ENCODE peak calls at places on chromosomes 13 and 19, in seven cellular contexts. One of them, this sample, is unnamed.

GRCh38 chr13:75762066-75762937 is 126.2 kb downstream of the LMO7 start:
- DNase-seq in fibroblast of mammary gland: peak
- DNase-seq in memory B cell: no peak
- DNase-seq in OCI-LY7: no peak
- DNase-seq in PC-3: peak
- DNase-seq in NCI-H69: peak
- DNase-seq in stimulated activated CD8-positive, alpha-beta memory T cell treated with anti-CD3 and anti-CD28 coated beads, Interleukin-7, amount 100 ng/mL, for 4 hours: no peak
- DNase-seq in this sample: no peak

GRCh38 chr19:8515317-8515716 is 1.4 kb upstream of the ZNF414 start:
- DNase-seq in fibroblast of mammary gland: peak
- DNase-seq in memory B cell: no peak
- DNase-seq in OCI-LY7: no peak
- DNase-seq in PC-3: no peak
- DNase-seq in NCI-H69: no peak
- DNase-seq in stimulated activated CD8-positive, alpha-beta memory T cell treated with anti-CD3 and anti-CD28 coated beads, Interleukin-7, amount 100 ng/mL, for 4 hours: peak
- DNase-seq in this sample: no peak

GRCh38 chr19:14166448-14166847 is 30.1 kb upstream of the ASF1B start:
- DNase-seq in fibroblast of mammary gland: no peak
- DNase-seq in memory B cell: no peak
- DNase-seq in OCI-LY7: no peak
- DNase-seq in PC-3: no peak
- DNase-seq in NCI-H69: no peak
- DNase-seq in stimulated activated CD8-positive, alpha-beta memory T cell treated with anti-CD3 and anti-CD28 coated beads, Interleukin-7, amount 100 ng/mL, for 4 hours: no peak
- DNase-seq in this sample: no peak

GRCh38 chr19:41821003-41821735 is 23.3 kb downstream of the LYPD4 start:
- DNase-seq in fibroblast of mammary gland: peak
- DNase-seq in memory B cell: peak
- DNase-seq in OCI-LY7: peak
- DNase-seq in PC-3: peak
- DNase-seq in NCI-H69: peak
- DNase-seq in stimulated activated CD8-positive, alpha-beta memory T cell treated with anti-CD3 and anti-CD28 coated beads, Interleukin-7, amount 100 ng/mL, for 4 hours: no peak
- DNase-seq in this sample: no peak

GRCh38 chr13:79353698-79354097 is 52.4 kb downstream of the RBM26 start:
- DNase-seq in fibroblast of mammary gland: no peak
- DNase-seq in memory B cell: no peak
- DNase-seq in OCI-LY7: no peak
- DNase-seq in PC-3: no peak
- DNase-seq in NCI-H69: no peak
- DNase-seq in stimulated activated CD8-positive, alpha-beta memory T cell treated with anti-CD3 and anti-CD28 coated beads, Interleukin-7, amount 100 ng/mL, for 4 hours: no peak
- DNase-seq in this sample: no peak

GRCh38 chr19:55116232-55117062 is 990 bp downstream of the PPP1R12C start:
- DNase-seq in fibroblast of mammary gland: peak
- DNase-seq in memory B cell: no peak
- DNase-seq in OCI-LY7: peak
- DNase-seq in PC-3: peak
- DNase-seq in NCI-H69: peak
- DNase-seq in stimulated activated CD8-positive, alpha-beta memory T cell treated with anti-CD3 and anti-CD28 coated beads, Interleukin-7, amount 100 ng/mL, for 4 hours: peak
- DNase-seq in this sample: peak

GRCh38 chr19:47676811-47677210 is 36.4 kb upstream of the EHD2 start:
- DNase-seq in fibroblast of mammary gland: no peak
- DNase-seq in memory B cell: no peak
- DNase-seq in OCI-LY7: no peak
- DNase-seq in PC-3: no peak
- DNase-seq in NCI-H69: no peak
- DNase-seq in stimulated activated CD8-positive, alpha-beta memory T cell treated with anti-CD3 and anti-CD28 coated beads, Interleukin-7, amount 100 ng/mL, for 4 hours: no peak
- DNase-seq in this sample: no peak

GRCh38 chr13:51793570-51794273 is 10.2 kb downstream of the DHRS12 start:
- DNase-seq in fibroblast of mammary gland: peak
- DNase-seq in memory B cell: peak
- DNase-seq in OCI-LY7: peak
- DNase-seq in PC-3: peak
- DNase-seq in NCI-H69: no peak
- DNase-seq in stimulated activated CD8-positive, alpha-beta memory T cell treated with anti-CD3 and anti-CD28 coated beads, Interleukin-7, amount 100 ng/mL, for 4 hours: peak
- DNase-seq in this sample: peak

GRCh38 chr19:8209965-8210659 is 942 bp downstream of the CERS4 start:
- DNase-seq in fibroblast of mammary gland: no peak
- DNase-seq in memory B cell: no peak
- DNase-seq in OCI-LY7: no peak
- DNase-seq in PC-3: no peak
- DNase-seq in NCI-H69: peak
- DNase-seq in stimulated activated CD8-positive, alpha-beta memory T cell treated with anti-CD3 and anti-CD28 coated beads, Interleukin-7, amount 100 ng/mL, for 4 hours: no peak
- DNase-seq in this sample: no peak

GRCh38 chr19:35715981-35716734 is 1.6 kb upstream of the KMT2B start:
- DNase-seq in fibroblast of mammary gland: no peak
- DNase-seq in memory B cell: no peak
- DNase-seq in OCI-LY7: no peak
- DNase-seq in PC-3: peak
- DNase-seq in NCI-H69: peak
- DNase-seq in stimulated activated CD8-positive, alpha-beta memory T cell treated with anti-CD3 and anti-CD28 coated beads, Interleukin-7, amount 100 ng/mL, for 4 hours: no peak
- DNase-seq in this sample: peak

GRCh38 chr13:40271511-40271910 is 394.9 kb downstream of the FOXO1 start:
- DNase-seq in fibroblast of mammary gland: no peak
- DNase-seq in memory B cell: no peak
- DNase-seq in OCI-LY7: peak
- DNase-seq in PC-3: no peak
- DNase-seq in NCI-H69: no peak
- DNase-seq in stimulated activated CD8-positive, alpha-beta memory T cell treated with anti-CD3 and anti-CD28 coated beads, Interleukin-7, amount 100 ng/mL, for 4 hours: no peak
- DNase-seq in this sample: no peak

GRCh38 chr19:36573948-36574726 is 1.0 kb upstream of the ZNF529 start:
- DNase-seq in fibroblast of mammary gland: peak
- DNase-seq in memory B cell: no peak
- DNase-seq in OCI-LY7: no peak
- DNase-seq in PC-3: peak
- DNase-seq in NCI-H69: peak
- DNase-seq in stimulated activated CD8-positive, alpha-beta memory T cell treated with anti-CD3 and anti-CD28 coated beads, Interleukin-7, amount 100 ng/mL, for 4 hours: no peak
- DNase-seq in this sample: no peak

GRCh38 chr19:47210689-47211316 is 20.2 kb downstream of the BBC3 start:
- DNase-seq in fibroblast of mammary gland: peak
- DNase-seq in memory B cell: peak
- DNase-seq in OCI-LY7: peak
- DNase-seq in PC-3: peak
- DNase-seq in NCI-H69: peak
- DNase-seq in stimulated activated CD8-positive, alpha-beta memory T cell treated with anti-CD3 and anti-CD28 coated beads, Interleukin-7, amount 100 ng/mL, for 4 hours: peak
- DNase-seq in this sample: peak

GRCh38 chr13:74767031-74767430 is 632.8 kb upstream of the KLF12 start:
- DNase-seq in fibroblast of mammary gland: peak
- DNase-seq in memory B cell: no peak
- DNase-seq in OCI-LY7: no peak
- DNase-seq in PC-3: peak
- DNase-seq in NCI-H69: no peak
- DNase-seq in stimulated activated CD8-positive, alpha-beta memory T cell treated with anti-CD3 and anti-CD28 coated beads, Interleukin-7, amount 100 ng/mL, for 4 hours: no peak
- DNase-seq in this sample: peak